ENCODE peak calls at places on chromosome 19, in five cellular contexts. V is mesendoderm, T is GM18507, H is left colon, Y is activated T-helper 1 cell treated with Interleukin-2 at 50 U/mL for 16 hours. F is an unnamed sample.

GRCh38 chr19:50323782-50324133 is 5.4 kb downstream of the KCNC3 start:
- DNase-seq in T (no peak), Y (no peak), V (no peak), H (no peak), F (no peak)

GRCh38 chr19:39698535-39698934 is 5.7 kb upstream of the LGALS14 start:
- DNase-seq in V (no peak), H (no peak), T (no peak), Y (no peak), F (no peak)

GRCh38 chr19:2360876-2361232 is 789 bp downstream of the TMPRSS9 start:
- DNase-seq in H (no peak), T (no peak), V (no peak), Y (no peak), F (no peak)

GRCh38 chr19:35178701-35179100 is 24.2 kb downstream of the FXYD5 start:
- DNase-seq in V (no peak), T (no peak), H (no peak), Y (no peak), F (peak)

GRCh38 chr19:11577451-11578341 is at the start of gene ACP5:
- DNase-seq in Y (no peak), V (peak), T (no peak), H (no peak), F (no peak)

GRCh38 chr19:1363599-1363998 is 20.1 kb upstream of the NDUFS7 start:
- DNase-seq in T (no peak), Y (no peak), H (no peak), V (no peak), F (no peak)

GRCh38 chr19:17654993-17655392 is 33.2 kb downstream of the UNC13A start:
- DNase-seq in Y (no peak), T (no peak), V (no peak), H (peak), F (no peak)

GRCh38 chr19:43595605-43595998 is 332 bp downstream of the IRGQ start:
- DNase-seq in H (no peak), V (no peak), Y (no peak), T (no peak), F (no peak)

GRCh38 chr19:8609210-8610040 is 1.1 kb downstream of the ADAMTS10 start:
- DNase-seq in Y (no peak), V (peak), H (peak), T (no peak), F (peak)

GRCh38 chr19:35030257-35031071 is at the start of gene SCN1B:
- DNase-seq in H (peak), T (no peak), Y (peak), V (peak), F (peak)

GRCh38 chr19:48992571-48993174 is 436 bp downstream of the GYS1 start:
- DNase-seq in Y (no peak), T (no peak), V (no peak), H (no peak), F (no peak)

GRCh38 chr19:7633619-7634018 is at the start of gene PCP2:
- DNase-seq in H (no peak), T (no peak), Y (no peak), V (no peak), F (no peak)

GRCh38 chr19:41302624-41303351 is 7.2 kb upstream of the CCDC97 start:
- DNase-seq in Y (peak), T (peak), V (no peak), H (peak), F (no peak)

GRCh38 chr19:46546194-46546896 is 50.7 kb upstream of the PNMA8B start:
- DNase-seq in T (no peak), H (peak), Y (no peak), V (peak), F (peak)

GRCh38 chr19:30406220-30406944 is 34.2 kb downstream of the ZNF536 start:
- DNase-seq in Y (no peak), T (no peak), H (peak), V (peak), F (peak)

GRCh38 chr19:38658462-38659306 is 11.2 kb downstream of the ACTN4 start:
- DNase-seq in V (peak), H (no peak), Y (no peak), T (no peak), F (peak)

GRCh38 chr19:16316506-16316882 is 8.1 kb upstream of the KLF2 start:
- DNase-seq in Y (no peak), H (no peak), V (no peak), T (no peak), F (no peak)

GRCh38 chr19:38975214-38975860 is at the start of gene FBXO17:
- DNase-seq in V (peak), Y (no peak), H (peak), T (no peak), F (peak)

GRCh38 chr19:35247526-35248309 is 1.1 kb upstream of the LSR start:
- DNase-seq in V (peak), Y (peak), H (peak), T (no peak), F (peak)

GRCh38 chr19:11481777-11482383 is 1.0 kb upstream of the ELAVL3 start:
- DNase-seq in Y (no peak), H (peak), V (peak), T (peak), F (peak)

GRCh38 chr19:46863818-46864629 is 3.2 kb downstream of the ARHGAP35 start:
- DNase-seq in H (no peak), T (no peak), Y (no peak), V (peak), F (peak)

GRCh38 chr19:37981785-37982475 is 74.9 kb downstream of the SIPA1L3 start:
- DNase-seq in V (no peak), H (peak), Y (no peak), T (no peak), F (peak)

GRCh38 chr19:20078696-20079095 is 896 bp downstream of the ZNF90 start:
- DNase-seq in H (peak), Y (no peak), V (peak), T (no peak), F (peak)

GRCh38 chr19:39645800-39646411 is 9.8 kb upstream of the LGALS16 start:
- DNase-seq in V (peak), Y (no peak), T (no peak), H (no peak), F (no peak)

GRCh38 chr19:10471909-10472308 is 31.2 kb downstream of the KEAP1 start:
- DNase-seq in Y (no peak), H (no peak), V (no peak), T (no peak), F (no peak)

GRCh38 chr19:44988896-44989563 is 12.2 kb upstream of the RELB start:
- DNase-seq in H (peak), T (peak), Y (peak), V (peak), F (peak)

GRCh38 chr19:15252398-15253018 is 20.3 kb upstream of the EPHX3 start:
- DNase-seq in V (peak), Y (no peak), T (no peak), H (no peak), F (no peak)

GRCh38 chr19:12801466-12802266 is at the start of the genes PRDX2 and THSD8:
- DNase-seq in T (no peak), V (peak), Y (peak), H (peak), F (peak)

GRCh38 chr19:7924651-7925170 is 1.2 kb downstream of the CTXN1 start:
- DNase-seq in H (no peak), T (no peak), Y (no peak), V (no peak), F (peak)

GRCh38 chr19:1355258-1355973 is 28.3 kb upstream of the NDUFS7 start:
- DNase-seq in V (peak), H (no peak), Y (no peak), T (no peak), F (no peak)

GRCh38 chr19:44789943-44790467 is 12.3 kb downstream of the CBLC start:
- DNase-seq in H (no peak), T (no peak), V (no peak), Y (no peak), F (no peak)

GRCh38 chr19:2244122-2244411 is 5.1 kb upstream of the AMH start:
- DNase-seq in H (no peak), Y (no peak), T (no peak), V (no peak), F (no peak)

GRCh38 chr19:13841339-13842293 is 35.3 kb upstream of the NANOS3 start:
- DNase-seq in H (peak), V (no peak), T (no peak), Y (no peak), F (peak)

GRCh38 chr19:45952691-45953505 is 20.8 kb downstream of the NOVA2 start:
- DNase-seq in H (peak), T (no peak), Y (no peak), V (peak), F (peak)

GRCh38 chr19:47637550-47637949 is 28.6 kb downstream of the BICRA start:
- DNase-seq in Y (no peak), V (no peak), T (no peak), H (no peak), F (no peak)

GRCh38 chr19:3387645-3388589 is 21.5 kb downstream of the NFIC start:
- DNase-seq in V (no peak), Y (no peak), T (no peak), H (peak), F (peak)

GRCh38 chr19:55117636-55118391 is at the start of gene PPP1R12C:
- DNase-seq in V (peak), H (peak), Y (peak), T (peak), F (peak)

GRCh38 chr19:36489920-36490415 is 607 bp upstream of the ZNF566 start:
- DNase-seq in V (peak), Y (peak), H (peak), T (peak), F (peak)

GRCh38 chr19:53870485-53870844 is 2.8 kb downstream of the MYADM start:
- DNase-seq in T (no peak), V (peak), H (peak), Y (no peak), F (no peak)

F was measured in islet precursor cell.